ENCODE peak calls at places on chromosomes 16 and 17, in four cellular contexts. One of them, this sample, is unnamed.

GRCh38 chr16:84068041-84068440 is 25.4 kb upstream of the SLC38A8 start:
- DNase-seq in A549: no peak
- DNase-seq in mesendoderm: no peak
- DNase-seq in mesenchymal stem cell: no peak
- DNase-seq in this sample: no peak

GRCh38 chr17:50151937-50152547 is 1.6 kb upstream of the PPP1R9B start:
- DNase-seq in A549: peak
- DNase-seq in mesendoderm: peak
- DNase-seq in mesenchymal stem cell: peak
- DNase-seq in this sample: peak

GRCh38 chr17:83089322-83090156 is 10.1 kb downstream of the METRNL start:
- DNase-seq in A549: no peak
- DNase-seq in mesendoderm: no peak
- DNase-seq in mesenchymal stem cell: no peak
- DNase-seq in this sample: no peak

GRCh38 chr16:29684671-29685070 is 5.7 kb downstream of the QPRT start:
- DNase-seq in A549: no peak
- DNase-seq in mesendoderm: no peak
- DNase-seq in mesenchymal stem cell: no peak
- DNase-seq in this sample: no peak

GRCh38 chr17:36907407-36907806 is 29.9 kb upstream of the LHX1 start:
- DNase-seq in A549: no peak
- DNase-seq in mesendoderm: no peak
- DNase-seq in mesenchymal stem cell: no peak
- DNase-seq in this sample: no peak

GRCh38 chr17:77717941-77718668 is 240.4 kb upstream of the TNRC6C start:
- DNase-seq in A549: no peak
- DNase-seq in mesendoderm: no peak
- DNase-seq in mesenchymal stem cell: no peak
- DNase-seq in this sample: no peak

GRCh38 chr16:48963901-48964615 is 317.6 kb downstream of the CBLN1 start:
- DNase-seq in A549: peak
- DNase-seq in mesendoderm: peak
- DNase-seq in mesenchymal stem cell: peak
- DNase-seq in this sample: peak

GRCh38 chr17:79630120-79630519 is 19.3 kb upstream of the RBFOX3 start:
- DNase-seq in A549: peak
- DNase-seq in mesendoderm: no peak
- DNase-seq in mesenchymal stem cell: no peak
- DNase-seq in this sample: no peak

GRCh38 chr16:88835818-88836217 is 20.9 kb downstream of the GALNS start:
- DNase-seq in A549: no peak
- DNase-seq in mesendoderm: no peak
- DNase-seq in mesenchymal stem cell: no peak
- DNase-seq in this sample: no peak

GRCh38 chr17:70048020-70048419 is 27.0 kb upstream of the KCNJ16 start:
- DNase-seq in A549: no peak
- DNase-seq in mesendoderm: no peak
- DNase-seq in mesenchymal stem cell: no peak
- DNase-seq in this sample: no peak

GRCh38 chr17:70050931-70051330 is 24.1 kb upstream of the KCNJ16 start:
- DNase-seq in A549: no peak
- DNase-seq in mesendoderm: peak
- DNase-seq in mesenchymal stem cell: no peak
- DNase-seq in this sample: peak

GRCh38 chr17:70054961-70055360 is 20.1 kb upstream of the KCNJ16 start:
- DNase-seq in A549: no peak
- DNase-seq in mesendoderm: peak
- DNase-seq in mesenchymal stem cell: no peak
- DNase-seq in this sample: no peak

GRCh38 chr17:70050192-70050591 is 24.8 kb upstream of the KCNJ16 start:
- DNase-seq in A549: no peak
- DNase-seq in mesendoderm: no peak
- DNase-seq in mesenchymal stem cell: no peak
- DNase-seq in this sample: peak

DNA sequence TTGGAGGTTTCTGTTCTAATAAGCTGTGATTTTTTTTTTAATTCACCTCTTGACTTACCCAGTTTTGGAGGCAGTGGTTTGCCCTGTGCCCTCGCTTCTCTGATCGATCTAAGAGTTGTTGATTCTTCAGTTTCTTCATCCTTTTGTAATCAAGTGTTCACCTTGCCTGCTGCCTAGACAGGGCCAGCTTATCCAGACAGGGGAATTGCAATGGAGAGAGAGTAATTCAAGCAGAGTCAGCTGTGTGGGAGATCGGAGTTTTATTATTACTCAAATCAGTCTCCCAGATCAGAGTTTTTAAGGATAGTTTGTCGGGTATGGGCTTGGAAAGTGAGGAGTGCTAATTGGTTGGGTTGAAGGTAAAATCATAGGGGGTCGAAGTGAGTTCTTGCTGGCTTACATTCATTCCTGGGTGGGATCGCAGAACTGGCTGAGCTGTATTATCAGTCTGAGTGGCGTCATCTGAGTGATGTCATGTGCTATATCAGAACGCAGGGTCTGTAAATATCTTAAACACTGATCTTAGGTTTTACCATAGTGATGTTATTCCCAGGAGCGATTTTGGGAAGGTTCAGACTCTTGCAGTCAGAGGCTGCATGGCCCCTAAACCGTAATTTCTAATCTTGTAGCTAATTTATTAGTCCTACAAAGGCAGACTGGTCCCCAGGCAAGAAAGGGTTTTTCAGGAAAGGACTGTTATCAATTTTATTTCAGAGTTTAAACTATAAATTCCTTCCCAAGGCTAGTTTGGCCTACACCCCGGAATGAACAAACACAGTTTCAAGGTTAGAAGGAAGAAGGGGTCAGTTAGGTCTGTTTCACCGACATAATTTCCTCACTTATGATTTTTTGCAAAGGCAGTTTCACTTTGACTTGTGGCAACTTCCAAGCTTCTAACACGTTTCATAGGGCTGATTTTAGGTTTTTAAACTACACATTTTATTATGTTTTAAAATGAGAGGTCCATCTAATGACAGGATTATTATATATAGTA is 21.5 kb upstream of the KCNJ16 start:
- DNase-seq in A549: no peak
- DNase-seq in mesendoderm: no peak
- DNase-seq in mesenchymal stem cell: no peak
- DNase-seq in this sample: no peak
- H3K4me2 ChIP-seq in A549: peak
- H3K4me2 ChIP-seq in mesendoderm: no peak
- H3K4me2 ChIP-seq in mesenchymal stem cell: no peak
- H3K4me2 ChIP-seq in this sample: peak

DNA sequence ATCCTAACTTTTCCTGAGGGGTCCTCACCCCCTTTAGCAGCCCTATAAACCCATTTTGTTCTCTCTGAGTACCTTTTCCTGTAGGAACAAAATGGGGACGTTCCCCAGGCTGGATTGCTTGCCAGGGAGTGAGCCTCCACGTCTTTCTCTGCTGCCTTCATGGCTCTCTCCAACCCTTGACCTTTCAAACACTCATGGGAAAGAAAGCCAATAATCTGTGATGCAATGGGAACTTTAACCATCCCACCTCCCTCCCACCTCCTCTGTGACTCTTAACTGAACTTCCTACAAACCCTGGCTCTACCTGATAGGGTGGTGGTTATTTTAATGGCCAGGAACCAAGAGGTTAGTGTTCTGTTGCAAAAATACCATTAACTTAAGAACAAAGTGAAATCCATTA is 2.8 kb downstream of the PIPOX start:
- DNase-seq in A549: no peak
- DNase-seq in mesendoderm: no peak
- DNase-seq in mesenchymal stem cell: no peak
- DNase-seq in this sample: no peak
- H3K4me2 ChIP-seq in A549: no peak
- H3K4me2 ChIP-seq in mesendoderm: no peak
- H3K4me2 ChIP-seq in mesenchymal stem cell: no peak
- H3K4me2 ChIP-seq in this sample: no peak

GRCh38 chr16:22014271-22014873 is 6.5 kb downstream of the MOSMO start:
- DNase-seq in A549: no peak
- DNase-seq in mesendoderm: no peak
- DNase-seq in mesenchymal stem cell: no peak
- DNase-seq in this sample: no peak
- H3K4me2 ChIP-seq in A549: no peak
- H3K4me2 ChIP-seq in mesendoderm: no peak
- H3K4me2 ChIP-seq in mesenchymal stem cell: no peak
- H3K4me2 ChIP-seq in this sample: no peak

DNA sequence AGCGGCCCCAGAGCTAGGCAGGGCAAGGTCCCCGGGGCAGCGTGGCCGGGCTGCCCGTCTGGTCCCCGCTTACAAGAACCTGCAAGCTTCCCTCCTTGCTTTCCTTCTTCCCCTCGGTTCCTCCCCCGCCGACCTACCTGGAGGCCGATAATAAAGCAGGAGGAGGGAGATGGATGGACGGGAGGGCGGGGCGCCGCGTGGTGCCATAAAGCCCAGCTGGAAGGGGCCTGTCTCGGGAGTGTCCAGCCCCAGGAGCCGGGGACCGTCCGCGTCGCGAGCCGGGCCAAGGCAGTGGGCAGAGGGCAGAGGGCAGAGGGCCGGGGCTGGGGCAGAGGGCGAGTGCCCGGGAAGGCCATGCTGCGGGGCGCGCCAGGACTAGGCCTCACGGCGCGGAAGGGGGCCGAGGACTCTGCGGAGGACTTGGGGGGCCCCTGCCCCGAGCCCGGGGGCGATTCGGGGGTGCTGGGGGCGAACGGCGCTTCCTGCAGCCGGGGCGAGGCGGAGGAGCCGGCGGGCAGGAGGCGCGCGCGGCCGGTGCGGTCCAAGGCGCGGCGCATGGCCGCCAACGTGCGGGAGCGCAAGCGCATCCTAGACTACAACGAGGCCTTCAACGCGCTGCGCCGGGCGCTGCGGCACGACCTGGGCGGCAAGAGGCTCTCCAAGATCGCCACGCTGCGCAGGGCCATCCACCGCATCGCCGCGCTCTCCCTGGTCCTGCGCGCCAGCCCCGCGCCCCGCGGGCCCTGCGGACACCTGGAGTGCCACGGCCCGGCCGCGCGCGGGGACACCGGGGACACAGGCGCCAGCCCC is at the start of gene BHLHA9:
- DNase-seq in A549: no peak
- DNase-seq in mesendoderm: no peak
- DNase-seq in mesenchymal stem cell: no peak
- DNase-seq in this sample: no peak
- H3K4me2 ChIP-seq in A549: peak
- H3K4me2 ChIP-seq in mesendoderm: no peak
- H3K4me2 ChIP-seq in mesenchymal stem cell: no peak
- H3K4me2 ChIP-seq in this sample: no peak

DNA sequence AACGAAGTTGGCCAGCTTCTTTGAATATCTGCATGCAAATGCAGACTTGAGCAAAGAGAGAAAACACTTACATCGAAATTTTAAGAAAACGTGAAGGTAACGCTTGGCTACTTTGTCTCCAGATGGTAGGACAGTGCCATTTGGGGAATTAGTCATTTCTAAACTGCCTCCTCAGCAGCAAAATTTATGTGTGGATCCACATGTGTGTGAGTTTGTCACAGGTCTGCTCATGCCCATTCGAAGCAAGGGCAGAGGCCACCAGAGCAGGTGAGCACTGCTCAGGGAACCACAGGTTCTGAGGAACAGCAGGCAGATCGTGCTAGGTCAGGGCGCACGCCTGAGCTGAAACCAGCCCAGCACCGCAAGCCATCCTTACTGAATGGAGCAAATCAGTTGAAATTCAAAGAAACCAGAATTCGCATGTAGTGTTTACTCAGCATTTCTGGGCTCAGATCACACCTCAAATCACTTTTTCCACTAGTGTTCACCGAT is 80.1 kb downstream of the SOCS1 start:
- DNase-seq in A549: no peak
- DNase-seq in mesendoderm: no peak
- DNase-seq in mesenchymal stem cell: no peak
- DNase-seq in this sample: no peak
- H3K4me2 ChIP-seq in A549: no peak
- H3K4me2 ChIP-seq in mesendoderm: no peak
- H3K4me2 ChIP-seq in mesenchymal stem cell: no peak
- H3K4me2 ChIP-seq in this sample: no peak

GRCh38 chr17:2517539-2517938 is 5.9 kb upstream of the METTL16 start:
- DNase-seq in A549: no peak
- DNase-seq in mesendoderm: no peak
- DNase-seq in mesenchymal stem cell: no peak
- DNase-seq in this sample: no peak
- H3K4me2 ChIP-seq in A549: no peak
- H3K4me2 ChIP-seq in mesendoderm: no peak
- H3K4me2 ChIP-seq in mesenchymal stem cell: no peak
- H3K4me2 ChIP-seq in this sample: no peak

GRCh38 chr16:61836804-61837398 is 199.3 kb downstream of the CDH8 start:
- DNase-seq in A549: no peak
- DNase-seq in mesendoderm: peak
- DNase-seq in mesenchymal stem cell: no peak
- DNase-seq in this sample: no peak
- H3K4me2 ChIP-seq in A549: no peak
- H3K4me2 ChIP-seq in mesendoderm: no peak
- H3K4me2 ChIP-seq in mesenchymal stem cell: no peak
- H3K4me2 ChIP-seq in this sample: no peak

GRCh38 chr17:80970762-80971703 is 20.6 kb upstream of the CHMP6 start:
- DNase-seq in A549: no peak
- DNase-seq in mesendoderm: no peak
- DNase-seq in mesenchymal stem cell: no peak
- DNase-seq in this sample: no peak
- H3K4me2 ChIP-seq in A549: no peak
- H3K4me2 ChIP-seq in mesendoderm: no peak
- H3K4me2 ChIP-seq in mesenchymal stem cell: no peak
- H3K4me2 ChIP-seq in this sample: no peak

GRCh38 chr17:64160378-64160777 is 30.4 kb upstream of the ERN1 start:
- DNase-seq in A549: no peak
- DNase-seq in mesendoderm: no peak
- DNase-seq in mesenchymal stem cell: no peak
- DNase-seq in this sample: no peak
- H3K4me2 ChIP-seq in A549: no peak
- H3K4me2 ChIP-seq in mesendoderm: no peak
- H3K4me2 ChIP-seq in mesenchymal stem cell: no peak
- H3K4me2 ChIP-seq in this sample: no peak

GRCh38 chr16:1492082-1492922 is 858 bp upstream of the TELO2 start:
- DNase-seq in A549: no peak
- DNase-seq in mesendoderm: no peak
- DNase-seq in mesenchymal stem cell: no peak
- DNase-seq in this sample: no peak

GRCh38 chr16:1492923-1493745 is at the start of gene TELO2:
- DNase-seq in A549: peak
- DNase-seq in mesendoderm: peak
- DNase-seq in mesenchymal stem cell: peak
- DNase-seq in this sample: peak

GRCh38 chr16:1493746-1494094 is 560 bp downstream of the TELO2 start:
- DNase-seq in A549: no peak
- DNase-seq in mesendoderm: peak
- DNase-seq in mesenchymal stem cell: peak
- DNase-seq in this sample: no peak

GRCh38 chr16:1489077-1489476 is 333 bp upstream of the PTX4 start:
- DNase-seq in A549: no peak
- DNase-seq in mesendoderm: no peak
- DNase-seq in mesenchymal stem cell: no peak
- DNase-seq in this sample: no peak

DNA sequence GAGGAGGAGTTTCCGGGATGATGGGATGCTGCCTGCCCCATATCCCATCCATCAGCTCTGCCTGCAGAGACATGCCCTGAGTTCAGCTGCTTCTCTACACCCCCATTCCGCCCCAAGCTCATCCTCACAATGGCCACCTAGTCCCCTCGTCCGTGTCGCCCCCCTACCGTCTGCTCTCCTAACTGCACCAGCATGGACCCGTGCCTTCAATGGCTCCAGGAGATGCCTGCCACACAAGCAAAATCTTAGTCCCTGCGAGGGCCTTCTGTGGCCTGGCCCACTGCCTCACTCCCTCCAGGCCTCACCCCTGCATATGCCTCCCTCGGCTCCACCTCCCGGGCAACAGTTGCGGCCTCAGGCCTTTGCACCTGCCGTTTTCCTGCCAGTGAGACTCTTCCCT is 1.8 kb upstream of the TELO2 start:
- DNase-seq in A549: no peak
- DNase-seq in mesendoderm: no peak
- DNase-seq in mesenchymal stem cell: no peak
- DNase-seq in this sample: no peak
- H3K4me2 ChIP-seq in A549: no peak
- H3K4me2 ChIP-seq in mesendoderm: no peak
- H3K4me2 ChIP-seq in mesenchymal stem cell: no peak
- H3K4me2 ChIP-seq in this sample: no peak

This sample was measured in fibroblast of lung.